ENCODE peak calls at places on chromosomes 13 and 19, in six cellular contexts. O is body of pancreas, Q is endodermal cell, D is IMR-90, J is fibroblast of lung, N is upper lobe of right lung. Z is an unnamed sample.

GRCh38 chr13:109790951-109791605 is 4.7 kb upstream of the IRS2 start:
- DNase-seq in J (peak), O (no peak), D (peak), N (no peak), Q (peak), Z (no peak)

GRCh38 chr13:101309014-101309619 is 107.2 kb downstream of the NALCN start:
- DNase-seq in J (peak), N (no peak), O (no peak), D (peak), Q (no peak), Z (no peak)

GRCh38 chr13:48629282-48629681 is 24.4 kb upstream of the CYSLTR2 start:
- DNase-seq in D (no peak), O (no peak), J (no peak), N (no peak), Q (no peak), Z (no peak)

GRCh38 chr19:18514800-18515682 is 6.8 kb downstream of the ELL start:
- DNase-seq in Q (no peak), J (no peak), N (peak), O (peak), D (peak), Z (peak)

GRCh38 chr19:50647879-50648615 is 1.2 kb upstream of the C19orf81 start:
- DNase-seq in O (no peak), Q (no peak), D (no peak), N (no peak), J (no peak), Z (no peak)

GRCh38 chr19:18308948-18309325 is 13.9 kb downstream of the LSM4 start:
- DNase-seq in D (no peak), O (no peak), Q (no peak), J (no peak), N (no peak), Z (no peak)

GRCh38 chr19:21202865-21203494 is 61.1 kb downstream of the ZNF431 start:
- DNase-seq in N (no peak), J (peak), O (peak), D (peak), Q (peak), Z (no peak)

GRCh38 chr13:113046883-113047244 is 58.7 kb upstream of the F7 start:
- DNase-seq in D (no peak), Q (no peak), N (no peak), O (no peak), J (no peak), Z (no peak)

GRCh38 chr19:17234911-17235617 is 9.0 kb downstream of the OCEL1 start:
- DNase-seq in N (no peak), O (peak), D (peak), J (peak), Q (peak), Z (peak)

GRCh38 chr19:18278521-18279265 is 2.7 kb downstream of the JUND start:
- DNase-seq in Q (peak), O (peak), N (no peak), J (peak), D (no peak), Z (no peak)

GRCh38 chr13:29591310-29591709 is 4.2 kb downstream of the SLC7A1 start:
- DNase-seq in O (no peak), J (peak), D (peak), N (no peak), Q (no peak), Z (no peak)

GRCh38 chr19:43313711-43314495 is 39.6 kb upstream of the CD177 start:
- DNase-seq in D (no peak), J (no peak), Q (no peak), N (no peak), O (no peak), Z (no peak)

GRCh38 chr13:85230754-85231153 is 568.5 kb downstream of the SLITRK6 start:
- DNase-seq in D (peak), N (no peak), Q (no peak), J (no peak), O (no peak), Z (no peak)

GRCh38 chr19:29715695-29716581 is 877 bp upstream of the C19orf12 start:
- DNase-seq in N (no peak), D (no peak), Q (no peak), J (no peak), O (peak), Z (no peak)

GRCh38 chr19:15463865-15464371 is 426 bp downstream of the RASAL3 start:
- DNase-seq in O (no peak), D (no peak), Q (peak), N (no peak), J (no peak), Z (no peak)

GRCh38 chr19:9966448-9966847 is 30.1 kb upstream of the OLFM2 start:
- DNase-seq in Q (peak), N (no peak), O (no peak), J (no peak), D (no peak), Z (no peak)

GRCh38 chr13:98129059-98129741 is 13.7 kb upstream of the FARP1 start:
- DNase-seq in Q (no peak), D (peak), O (no peak), N (no peak), J (peak), Z (no peak)

GRCh38 chr13:103046676-103047075 is 19.5 kb downstream of the SLC10A2 start:
- DNase-seq in Q (no peak), J (no peak), O (no peak), N (no peak), D (no peak), Z (no peak)
- H3K27ac ChIP-seq in Q (no peak), J (no peak), O (no peak), N (no peak), D (no peak), Z (no peak)

DNA sequence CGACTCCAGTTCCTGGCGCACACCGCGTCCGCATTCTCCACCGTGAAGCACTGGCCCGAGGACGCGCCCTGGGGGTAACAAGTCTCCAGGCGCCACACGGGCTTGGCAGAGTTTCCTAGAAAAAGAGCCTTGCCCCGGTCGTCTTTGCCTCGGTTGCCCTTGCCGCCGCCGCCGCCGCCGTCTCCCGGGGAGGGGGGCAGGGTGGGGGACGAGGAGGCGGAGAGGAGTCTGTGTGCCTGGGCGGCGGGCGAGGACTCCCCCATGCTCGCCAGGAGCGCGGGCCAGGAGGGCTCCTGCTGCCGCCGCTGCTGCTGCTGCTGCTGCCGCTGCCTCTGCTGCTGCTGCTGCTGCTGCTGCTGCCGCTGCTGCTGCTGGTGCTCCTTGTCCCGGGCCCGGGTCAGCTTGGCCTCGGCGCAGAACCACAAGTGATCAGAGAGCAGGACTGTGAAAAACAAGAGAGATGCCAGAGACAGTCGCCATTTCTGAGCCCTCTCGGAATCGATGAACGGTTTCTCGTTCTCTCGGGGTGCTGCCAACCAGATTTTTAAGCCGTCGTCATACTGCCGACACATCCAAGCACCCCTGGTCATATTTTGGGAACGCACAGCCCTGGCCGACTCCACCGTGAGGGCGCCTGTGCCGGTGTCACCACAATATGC is 349.2 kb downstream of the LIG4 start:
- DNase-seq in O (peak), D (peak), J (peak), Q (peak), N (peak), Z (no peak)
- H3K4me3 ChIP-seq in O (no peak), D (peak), J (peak), Q (peak), N (peak), Z (peak)

DNA sequence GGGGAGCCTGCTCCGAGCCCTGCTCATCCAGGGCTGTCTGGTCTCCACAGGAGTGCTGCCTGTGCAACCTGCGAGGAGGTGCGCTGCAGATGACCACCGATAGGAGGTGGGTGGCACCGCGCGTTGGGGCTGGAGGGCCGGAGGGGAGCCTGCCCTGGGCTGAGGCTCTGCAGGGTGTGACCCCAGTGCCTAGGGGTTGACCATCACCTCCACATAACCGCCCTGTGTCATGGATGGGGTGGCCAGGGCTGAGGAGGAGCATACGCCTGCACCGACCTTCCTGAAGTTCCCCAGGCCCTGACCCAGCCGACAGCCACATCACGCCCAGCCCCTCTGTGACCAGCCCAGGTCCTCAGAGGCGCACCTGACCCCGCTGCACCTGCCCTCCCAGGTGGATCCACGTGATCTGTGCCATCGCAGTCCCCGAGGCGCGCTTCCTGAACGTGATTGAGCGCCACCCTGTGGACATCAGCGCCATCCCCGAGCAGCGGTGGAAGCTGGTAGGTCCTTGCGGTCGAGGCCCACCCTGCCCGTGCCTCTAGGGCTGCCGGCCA is 168.7 kb downstream of the KDM4B start:
- DNase-seq in Q (peak), O (peak), J (no peak), D (no peak), N (no peak), Z (no peak)
- TF ChIP-seq CTCF in Q (peak), O (peak), J (no peak), D (no peak), N (no peak), Z (no peak)

GRCh38 chr19:35399948-35400772 is 29.3 kb downstream of the GPR42 start:
- DNase-seq in O (no peak), Q (no peak), J (no peak), N (no peak), D (no peak), Z (no peak)

GRCh38 chr19:35403116-35403760 is 32.4 kb downstream of the GPR42 start:
- DNase-seq in O (no peak), Q (no peak), J (no peak), D (no peak), N (no peak), Z (no peak)

GRCh38 chr19:35398570-35398969 is 27.7 kb downstream of the GPR42 start:
- DNase-seq in Q (no peak), O (no peak), J (no peak), N (no peak), D (no peak), Z (no peak)

GRCh38 chr19:35399231-35399630 is 28.4 kb downstream of the GPR42 start:
- DNase-seq in D (no peak), O (no peak), N (no peak), J (no peak), Q (no peak), Z (no peak)

DNA sequence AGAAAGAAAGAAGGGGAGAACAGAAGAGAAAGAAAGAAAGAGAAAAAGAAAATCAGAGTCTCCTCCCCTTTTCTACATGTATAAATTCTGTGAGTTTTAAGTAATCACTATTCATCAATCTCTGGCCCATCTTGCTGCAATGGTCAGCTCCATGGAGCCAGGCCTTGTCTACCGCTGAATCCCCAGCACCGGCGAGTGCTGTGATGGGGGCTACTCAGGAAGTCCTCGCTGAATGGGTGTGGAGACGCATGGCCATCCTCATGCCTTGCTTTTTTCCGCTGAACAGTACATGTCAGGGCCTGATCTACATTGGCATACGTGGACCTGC is 29.9 kb downstream of the GPR42 start:
- DNase-seq in Q (no peak), O (no peak), N (no peak), J (no peak), D (no peak), Z (no peak)
- H3K27ac ChIP-seq in Q (no peak), O (no peak), N (no peak), J (no peak), D (no peak), Z (no peak)

GRCh38 chr19:35118268-35119026 is 2.8 kb downstream of the FXYD3 start:
- DNase-seq in O (no peak), Q (no peak), J (no peak), N (peak), D (no peak), Z (no peak)

GRCh38 chr19:35117017-35117570 is 1.5 kb downstream of the FXYD3 start:
- DNase-seq in O (no peak), N (no peak), D (no peak), J (no peak), Q (no peak), Z (no peak)

GRCh38 chr19:35119091-35119490 is 3.5 kb downstream of the FXYD3 start:
- DNase-seq in J (no peak), Q (no peak), D (no peak), N (no peak), O (no peak), Z (no peak)

GRCh38 chr19:35116085-35116801 is 620 bp downstream of the FXYD3 start:
- DNase-seq in D (no peak), Q (no peak), N (no peak), J (no peak), O (peak), Z (no peak)

GRCh38 chr19:35117791-35118190 is 2.2 kb downstream of the FXYD3 start:
- DNase-seq in J (no peak), Q (no peak), N (no peak), D (no peak), O (no peak), Z (no peak)
- H3K4me3 ChIP-seq in J (no peak), Q (no peak), N (peak), D (no peak), O (no peak), Z (no peak)